ENCODE peak calls at places on chromosomes 12 and 14, in four cellular contexts. A, H, T and S are unnamed samples.

GRCh38 chr12:57171668-57172067 is 24.2 kb upstream of the LRP1-AS start:
- DNase-seq in T (no peak), H (no peak), A (no peak), S (no peak)

GRCh38 chr14:65261425-65261920 is 151.1 kb upstream of the FUT8 start:
- DNase-seq in H (no peak), A (no peak), T (no peak), S (no peak)

GRCh38 chr12:128069359-128069997 is 197.5 kb upstream of the TMEM132C start:
- DNase-seq in H (no peak), A (no peak), T (peak; percentile 65), S (peak; percentile 26)

GRCh38 chr12:94244165-94245133 is 96.1 kb downstream of the PLXNC1 start:
- DNase-seq in T (peak; percentile 54), A (no peak), H (no peak), S (no peak)

GRCh38 chr12:57740656-57741412 is 2.3 kb upstream of the AGAP2 start:
- DNase-seq in T (no peak), H (no peak), A (peak; percentile 53), S (no peak)

GRCh38 chr12:27083861-27084271 is 1.5 kb upstream of the C12orf71 start:
- DNase-seq in A (no peak), T (no peak), H (no peak), S (no peak)

GRCh38 chr12:47277972-47278448 is 198.3 kb upstream of the AMIGO2 start:
- DNase-seq in A (no peak), T (peak; percentile 81), H (no peak), S (peak; percentile 88)

GRCh38 chr14:22597265-22597664 is 835 bp upstream of the ABHD4 start:
- DNase-seq in T (peak; percentile 71), H (no peak), A (no peak), S (no peak)

GRCh38 chr14:99272669-99273024 is 650 bp upstream of the BCL11B start:
- DNase-seq in A (no peak), H (no peak), T (no peak), S (no peak)

GRCh38 chr14:98243332-98243731 is 1028.7 kb downstream of the BCL11B start:
- DNase-seq in H (no peak), T (no peak), A (no peak), S (no peak)

GRCh38 chr14:75794615-75795038 is 133.6 kb downstream of the TTLL5 start:
- DNase-seq in A (no peak), T (peak; percentile 11), H (no peak), S (peak; percentile 7)

GRCh38 chr14:85273099-85273677 is 256.8 kb upstream of the FLRT2 start:
- DNase-seq in A (no peak), T (no peak), H (no peak), S (no peak)

GRCh38 chr12:34605955-34606748 is 583.9 kb downstream of the ALG10 start:
- DNase-seq in H (no peak), A (no peak), T (no peak), S (no peak)

GRCh38 chr14:78367355-78367754 is 197.2 kb downstream of the NRXN3 start:
- DNase-seq in A (no peak), T (no peak), H (no peak), S (no peak)

GRCh38 chr12:68611094-68611818 is 557 bp downstream of the RAP1B start:
- DNase-seq in T (peak; percentile 58), H (no peak), A (no peak), S (no peak)
- TF ChIP-seq RAD21 in T (no peak), H (no peak), A (no peak), S (no peak)

DNA sequence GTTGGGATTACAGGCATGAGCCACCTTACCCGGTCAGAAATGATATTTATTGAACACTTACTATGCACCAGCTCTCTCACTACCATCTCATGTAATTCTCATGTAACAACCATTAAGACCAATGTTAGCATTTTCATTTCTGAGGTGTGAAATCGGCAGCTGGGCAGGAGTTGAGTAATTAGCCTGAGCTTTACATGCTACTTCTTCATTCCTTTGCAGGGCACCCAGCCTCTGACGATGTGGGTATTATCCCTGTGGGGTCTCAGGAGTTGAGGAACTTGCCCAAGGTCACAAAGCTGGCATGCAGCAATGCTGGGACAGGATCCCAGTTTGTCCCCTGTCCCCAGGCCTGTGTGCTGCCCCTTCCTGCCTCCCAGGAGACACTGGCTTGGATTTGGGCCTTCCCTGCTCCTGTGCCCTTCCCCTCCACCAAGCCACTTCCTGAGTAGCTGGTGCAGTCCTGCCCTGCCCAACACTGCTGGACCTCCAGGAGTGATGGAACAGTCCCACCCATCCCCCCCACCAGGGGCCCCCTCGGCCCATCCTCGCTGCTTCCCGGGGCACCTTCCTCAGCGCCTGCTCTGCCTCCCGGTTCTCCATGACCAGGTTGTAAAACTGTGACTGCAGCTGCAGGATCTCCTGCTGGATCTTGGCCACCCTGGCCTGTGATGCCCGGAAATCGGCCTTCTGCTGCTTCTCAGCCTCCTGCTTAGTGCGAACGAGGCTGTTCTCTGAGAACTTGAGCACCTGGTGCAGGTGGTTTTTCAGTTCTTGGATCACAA is 14.7 kb downstream of the RITA1 start:
- DNase-seq in H (no peak), A (no peak), T (no peak), S (no peak)
- TF ChIP-seq POLR2A in H (no peak), A (no peak), T (no peak), S (no peak)

GRCh38 chr12:53221203-53222076 is 10.6 kb downstream of the RARG start:
- DNase-seq in A (no peak), T (peak; percentile 75), H (no peak), S (no peak)

GRCh38 chr12:53222170-53223005 is 9.6 kb downstream of the RARG start:
- DNase-seq in H (no peak), A (no peak), T (no peak), S (no peak)

GRCh38 chr12:53224268-53224896 is 7.6 kb downstream of the RARG start:
- DNase-seq in T (peak; percentile 50), A (no peak), H (no peak), S (no peak)

GRCh38 chr12:53223391-53224267 is 8.4 kb downstream of the RARG start:
- DNase-seq in T (peak; percentile 54), A (no peak), H (no peak), S (no peak)

GRCh38 chr12:53223006-53223305 is 9.1 kb downstream of the RARG start:
- DNase-seq in A (no peak), H (no peak), T (no peak), S (no peak)
- TF ChIP-seq EGR1 in A (no peak), H (no peak), T (no peak), S (no peak)

GRCh38 chr12:14781563-14781962 is 21.7 kb downstream of the WBP11 start:
- DNase-seq in A (no peak), H (no peak), T (no peak), S (no peak)

GRCh38 chr12:14780851-14781250 is 22.4 kb downstream of the WBP11 start:
- DNase-seq in H (no peak), A (no peak), T (no peak), S (no peak)

GRCh38 chr12:14782756-14783155 is 20.5 kb downstream of the WBP11 start:
- DNase-seq in T (no peak), A (no peak), H (no peak), S (no peak)

GRCh38 chr12:14784471-14784870 is 18.8 kb downstream of the WBP11 start:
- DNase-seq in A (no peak), T (no peak), H (no peak), S (no peak)

DNA sequence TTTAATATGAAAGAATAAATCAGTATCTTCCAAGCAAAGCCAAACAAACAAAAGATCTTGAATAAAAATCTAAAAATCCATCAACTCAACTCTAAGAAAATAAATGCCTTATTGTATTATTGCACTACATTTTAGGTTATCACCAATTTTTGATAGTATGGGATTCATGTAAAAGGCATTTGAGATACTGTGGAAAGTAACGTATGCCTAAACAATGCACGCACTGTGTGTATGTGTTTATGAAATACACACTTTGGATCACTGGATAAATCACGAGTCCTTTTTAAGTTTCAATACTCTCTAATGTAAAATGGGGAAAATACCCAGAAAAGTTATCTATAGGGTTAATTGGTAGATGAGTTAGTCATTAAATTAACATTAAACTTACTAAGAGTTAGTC is 17.7 kb downstream of the WBP11 start:
- DNase-seq in H (no peak), T (no peak), A (no peak), S (no peak)
- TF ChIP-seq RAD21 in H (no peak), T (no peak), A (no peak), S (no peak)